ENCODE peak calls at places on chromosomes 11 and 22, in eight cellular contexts. S is CD8-positive, alpha-beta T cell; Z is uterus; B is body of pancreas; O is choroid plexus epithelial cell; Q is OCI-LY7; W is bronchial epithelial cell; V is gastrocnemius medialis. X is an unnamed sample.

GRCh38 chr11:124115782-124116616 is 749 bp downstream of the VWA5A start:
- DNase-seq in S (no peak), Z (no peak), B (peak), O (peak), Q (no peak), V (no peak), W (peak), X (peak)

GRCh38 chr11:117064275-117064674 is 34.0 kb downstream of the SIK3 start:
- DNase-seq in O (peak), W (peak), V (no peak), S (no peak), Q (no peak), B (no peak), Z (no peak), X (peak)

GRCh38 chr22:23065495-23066122 is 4.7 kb upstream of the GNAZ start:
- DNase-seq in S (peak), O (no peak), Z (peak), W (no peak), Q (no peak), V (no peak), B (no peak), X (no peak)

GRCh38 chr11:124586247-124586860 is 16.6 kb downstream of the OR8A1 start:
- DNase-seq in O (peak), Z (peak), W (peak), V (no peak), B (peak), Q (peak), S (peak), X (peak)

GRCh38 chr22:37137131-37137530 is 12.6 kb downstream of the IL2RB start:
- DNase-seq in B (no peak), W (no peak), S (no peak), V (no peak), Q (no peak), Z (no peak), O (no peak), X (no peak)

GRCh38 chr11:120122921-120123683 is 14.8 kb downstream of the TRIM29 start:
- DNase-seq in Q (no peak), W (peak), S (no peak), B (no peak), V (no peak), Z (no peak), O (no peak), X (peak)

GRCh38 chr11:36376315-36376887 is 80.3 kb downstream of the PRR5L start:
- DNase-seq in W (no peak), Z (peak), O (peak), Q (no peak), B (no peak), S (no peak), V (no peak), X (peak)

GRCh38 chr11:61810671-61811175 is 6.1 kb downstream of the FADS1 start:
- DNase-seq in V (no peak), O (no peak), Q (no peak), B (no peak), S (no peak), W (no peak), Z (no peak), X (no peak)

GRCh38 chr11:108965602-108966001 is 300.7 kb downstream of the DDX10 start:
- DNase-seq in Z (no peak), B (no peak), O (peak), S (no peak), V (no peak), Q (no peak), W (peak), X (peak)

GRCh38 chr11:7353100-7353499 is 101.4 kb downstream of the SYT9 start:
- DNase-seq in Q (peak), B (peak), O (peak), S (no peak), W (peak), V (no peak), Z (no peak), X (peak)

GRCh38 chr11:17219016-17219415 is 11.2 kb upstream of the PIK3C2A start:
- DNase-seq in S (no peak), O (no peak), W (peak), Q (no peak), Z (no peak), V (no peak), B (no peak), X (no peak)

GRCh38 chr11:77299528-77299993 is 1.9 kb downstream of the GDPD4 start:
- DNase-seq in Q (no peak), B (no peak), V (no peak), S (no peak), O (no peak), Z (no peak), W (peak), X (peak)

GRCh38 chr11:104091281-104092071 is 55.0 kb downstream of the DDI1 start:
- DNase-seq in O (no peak), Z (no peak), Q (no peak), S (no peak), V (no peak), B (no peak), W (no peak), X (no peak)

GRCh38 chr22:17742528-17742902 is 31.8 kb downstream of the BID start:
- DNase-seq in S (peak), W (peak), V (peak), O (peak), B (peak), Z (peak), Q (peak), X (peak)

GRCh38 chr22:50186789-50187523 is 1.2 kb downstream of the TRABD start:
- DNase-seq in W (no peak), S (no peak), Q (peak), V (no peak), Z (no peak), O (peak), B (no peak), X (peak)

GRCh38 chr22:41320416-41321240 is 19.3 kb downstream of the ZC3H7B start:
- DNase-seq in W (no peak), B (no peak), Q (no peak), O (no peak), S (no peak), Z (no peak), V (no peak), X (no peak)

GRCh38 chr11:93054881-93055280 is 85.4 kb downstream of the MTNR1B start:
- DNase-seq in S (no peak), B (no peak), W (peak), O (peak), Q (no peak), Z (no peak), V (no peak), X (peak)

GRCh38 chr11:134360050-134360835 is 28.5 kb downstream of the GLB1L2 start:
- DNase-seq in S (peak), B (peak), Z (peak), O (peak), Q (peak), W (peak), V (peak), X (peak)

GRCh38 chr11:105802390-105802789 is 192.5 kb downstream of the GRIA4 start:
- DNase-seq in Q (no peak), B (no peak), O (no peak), W (no peak), V (no peak), Z (no peak), S (no peak), X (no peak)

GRCh38 chr11:94147433-94147845 is 18.8 kb downstream of the PANX1 start:
- DNase-seq in B (no peak), Q (no peak), O (no peak), W (no peak), V (no peak), Z (no peak), S (no peak), X (no peak)

GRCh38 chr11:21289686-21290085 is 620.3 kb downstream of the NELL1 start:
- DNase-seq in S (no peak), Q (no peak), Z (no peak), V (no peak), W (no peak), O (no peak), B (no peak), X (no peak)

GRCh38 chr11:58923300-58923788 is 15.9 kb upstream of the GLYATL1 start:
- DNase-seq in O (peak), W (peak), Q (peak), B (peak), S (no peak), Z (no peak), V (no peak), X (peak)

GRCh38 chr11:128424867-128425285 is 162.5 kb downstream of the ETS1 start:
- DNase-seq in B (peak), Q (no peak), S (no peak), W (no peak), O (peak), V (no peak), Z (peak), X (no peak)

GRCh38 chr11:82775736-82776346 is 42.2 kb upstream of the FAM181B start:
- DNase-seq in Q (peak), B (peak), S (no peak), O (peak), V (no peak), W (peak), Z (no peak), X (peak)

GRCh38 chr11:44574620-44575287 is 9.3 kb downstream of the CD82 start:
- DNase-seq in Z (no peak), B (no peak), S (peak), O (peak), Q (peak), W (peak), V (no peak), X (peak)

GRCh38 chr11:111452146-111452545 is 60.0 kb downstream of the BTG4 start:
- DNase-seq in Q (no peak), V (no peak), W (peak), B (no peak), O (peak), S (no peak), Z (no peak), X (peak)

DNA sequence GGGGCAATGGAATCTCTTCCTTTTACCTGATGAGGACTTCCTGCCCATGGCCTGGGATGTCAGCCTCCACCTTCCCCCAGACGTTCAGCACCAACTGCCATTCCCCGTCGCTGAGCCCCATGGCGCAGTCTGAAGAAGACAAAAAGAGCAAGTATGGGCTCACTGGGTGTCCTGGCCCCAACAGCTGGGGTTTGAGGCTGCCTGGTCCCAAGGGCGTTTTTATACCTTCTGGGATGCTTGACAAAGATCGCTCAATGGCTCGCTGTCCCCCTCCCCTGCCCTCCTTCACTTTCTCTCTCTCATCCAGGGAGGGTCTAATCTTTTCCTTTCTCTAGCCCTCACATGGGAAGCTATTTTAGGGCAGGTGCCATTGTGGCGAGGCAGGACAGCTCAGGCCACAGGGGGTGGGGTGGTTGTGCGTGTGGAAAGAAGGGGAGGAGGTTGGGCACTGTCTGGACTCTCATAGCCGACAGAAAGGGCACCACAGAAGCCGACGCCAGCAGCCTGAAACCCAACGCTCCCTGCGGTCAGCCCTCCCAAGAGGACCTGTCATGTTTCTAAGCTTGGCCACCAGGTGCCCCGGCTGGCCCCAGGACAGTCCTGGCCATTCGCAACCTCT is at the start of gene MB:
- DNase-seq in O (no peak), W (no peak), Z (no peak), B (no peak), S (no peak), Q (no peak), V (peak), X (no peak)
- H3K4me3 ChIP-seq in O (no peak), W (no peak), Z (no peak), B (no peak), S (no peak), Q (no peak), V (peak), X (no peak)

DNA sequence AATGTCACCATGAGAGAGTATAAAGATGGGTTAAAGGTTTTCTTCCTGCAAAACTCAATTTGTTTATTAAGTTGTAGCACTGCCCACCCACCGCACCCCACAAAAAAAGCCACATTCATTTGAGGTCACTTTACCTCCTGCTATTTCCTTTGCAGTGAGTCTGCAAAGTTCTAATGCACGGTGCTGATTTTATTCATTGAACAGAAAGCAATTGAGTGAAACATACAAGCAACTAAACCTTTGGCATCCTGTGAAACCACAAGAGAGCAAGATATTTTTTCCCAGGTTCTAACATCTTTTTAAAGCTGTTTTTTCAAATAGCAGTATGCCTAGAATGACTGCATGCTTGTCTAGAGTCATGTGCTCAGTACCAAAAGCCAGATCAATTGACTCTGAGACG is 39.0 kb downstream of the RRAS2 start:
- DNase-seq in Q (no peak), S (peak), Z (no peak), B (no peak), O (peak), W (no peak), V (no peak), X (no peak)
- H3K4me3 ChIP-seq in Q (no peak), S (no peak), Z (no peak), B (no peak), O (no peak), W (no peak), V (no peak), X (no peak)

DNA sequence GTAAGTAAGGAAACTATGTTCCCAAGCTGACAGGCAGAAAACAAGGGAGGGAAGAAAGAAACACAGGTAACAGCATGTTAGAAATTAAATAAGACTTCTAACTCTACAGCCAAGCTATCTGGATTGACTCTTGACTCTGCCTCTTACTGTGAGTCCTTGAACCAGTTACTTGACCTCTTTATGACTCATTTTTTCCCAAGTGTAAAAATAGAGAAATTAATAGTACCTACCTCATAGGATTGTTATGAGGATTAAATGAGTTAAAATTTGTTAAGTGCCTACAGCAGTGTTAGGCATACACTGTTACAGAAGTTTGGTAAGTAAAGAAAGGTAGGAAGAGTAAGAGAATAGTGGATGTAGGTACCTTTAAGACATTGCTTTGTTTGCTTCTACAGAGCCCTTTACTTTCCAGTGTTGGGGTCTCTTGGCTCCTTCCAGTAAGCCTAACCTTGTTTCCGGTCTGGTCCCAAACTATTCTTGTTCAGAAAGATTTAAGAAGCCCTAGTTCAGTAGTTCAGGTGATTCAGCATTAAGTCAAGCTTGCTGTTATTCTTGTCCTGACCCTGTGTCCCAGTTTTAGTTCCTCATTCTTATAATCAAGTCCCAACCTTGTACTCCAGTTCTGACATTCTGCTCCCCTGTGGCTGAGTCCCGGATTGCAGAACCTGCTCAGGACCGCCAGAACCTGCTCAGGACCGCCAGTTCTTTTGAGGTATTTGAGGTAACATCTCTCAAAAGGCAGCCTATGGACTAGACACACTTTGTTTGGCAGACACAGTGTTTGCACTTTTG is 963.4 kb upstream of the CCDC90B start:
- DNase-seq in V (no peak), B (no peak), O (peak), Q (no peak), Z (no peak), W (peak), S (no peak), X (no peak)
- H3K4me3 ChIP-seq in V (no peak), B (no peak), O (no peak), Q (no peak), Z (no peak), W (no peak), S (no peak), X (no peak)

GRCh38 chr22:40220316-40221054 is 42.8 kb downstream of the TNRC6B start:
- DNase-seq in S (no peak), O (no peak), Q (no peak), V (no peak), Z (peak), W (peak), B (no peak), X (peak)
- H3K4me3 ChIP-seq in S (no peak), O (no peak), Q (no peak), V (no peak), Z (no peak), W (no peak), B (no peak), X (peak)

X was measured in mammary epithelial cell.